ENCODE peak calls at places on chromosomes 6 and 20, in ten cellular contexts. One of them, this sample, is unnamed.

GRCh38 chr6:68778356-68779020 is 143.4 kb downstream of the ADGRB3 start:
- DNase-seq in RWPE1: peak
- DNase-seq in T-helper 1 cell: no peak
- DNase-seq in left cardiac atrium: no peak
- DNase-seq in stimulated activated CD4-positive, alpha-beta T cell treated with anti-CD3 and anti-CD28 coated beads, Interleukin-1b, Interleukin-23, amount 100 ng/mL, for 48 hours: no peak
- DNase-seq in B cell: no peak
- DNase-seq in anterior cingulate cortex: peak
- DNase-seq in pancreas: no peak
- DNase-seq in NT2/D1: peak
- DNase-seq in adipocyte: peak
- DNase-seq in this sample: peak

GRCh38 chr20:51926670-51927305 is 124.5 kb upstream of the SALL4 start:
- DNase-seq in T-helper 1 cell: no peak
- DNase-seq in adipocyte: no peak
- DNase-seq in left cardiac atrium: no peak
- DNase-seq in RWPE1: no peak
- DNase-seq in NT2/D1: no peak
- DNase-seq in anterior cingulate cortex: no peak
- DNase-seq in pancreas: no peak
- DNase-seq in stimulated activated CD4-positive, alpha-beta T cell treated with anti-CD3 and anti-CD28 coated beads, Interleukin-1b, Interleukin-23, amount 100 ng/mL, for 48 hours: no peak
- DNase-seq in B cell: no peak
- DNase-seq in this sample: no peak

GRCh38 chr20:49894073-49894470 is 21.3 kb downstream of the SPATA2 start:
- DNase-seq in RWPE1: no peak
- DNase-seq in T-helper 1 cell: no peak
- DNase-seq in stimulated activated CD4-positive, alpha-beta T cell treated with anti-CD3 and anti-CD28 coated beads, Interleukin-1b, Interleukin-23, amount 100 ng/mL, for 48 hours: peak
- DNase-seq in pancreas: no peak
- DNase-seq in NT2/D1: no peak
- DNase-seq in B cell: no peak
- DNase-seq in left cardiac atrium: no peak
- DNase-seq in anterior cingulate cortex: no peak
- DNase-seq in adipocyte: no peak
- DNase-seq in this sample: no peak

GRCh38 chr20:35702051-35702823 is 3.0 kb downstream of the ROMO1 start:
- DNase-seq in pancreas: no peak
- DNase-seq in stimulated activated CD4-positive, alpha-beta T cell treated with anti-CD3 and anti-CD28 coated beads, Interleukin-1b, Interleukin-23, amount 100 ng/mL, for 48 hours: no peak
- DNase-seq in adipocyte: no peak
- DNase-seq in B cell: no peak
- DNase-seq in T-helper 1 cell: no peak
- DNase-seq in left cardiac atrium: no peak
- DNase-seq in NT2/D1: no peak
- DNase-seq in anterior cingulate cortex: no peak
- DNase-seq in RWPE1: no peak
- DNase-seq in this sample: no peak

GRCh38 chr20:8361008-8361652 is 229.1 kb downstream of the PLCB1 start:
- DNase-seq in pancreas: no peak
- DNase-seq in adipocyte: peak
- DNase-seq in RWPE1: no peak
- DNase-seq in anterior cingulate cortex: no peak
- DNase-seq in stimulated activated CD4-positive, alpha-beta T cell treated with anti-CD3 and anti-CD28 coated beads, Interleukin-1b, Interleukin-23, amount 100 ng/mL, for 48 hours: peak
- DNase-seq in B cell: no peak
- DNase-seq in NT2/D1: no peak
- DNase-seq in T-helper 1 cell: no peak
- DNase-seq in left cardiac atrium: no peak
- DNase-seq in this sample: peak

GRCh38 chr6:106160189-106160588 is 74.1 kb downstream of the PRDM1 start:
- DNase-seq in T-helper 1 cell: no peak
- DNase-seq in NT2/D1: no peak
- DNase-seq in left cardiac atrium: no peak
- DNase-seq in RWPE1: no peak
- DNase-seq in anterior cingulate cortex: no peak
- DNase-seq in B cell: no peak
- DNase-seq in adipocyte: no peak
- DNase-seq in stimulated activated CD4-positive, alpha-beta T cell treated with anti-CD3 and anti-CD28 coated beads, Interleukin-1b, Interleukin-23, amount 100 ng/mL, for 48 hours: no peak
- DNase-seq in pancreas: no peak
- DNase-seq in this sample: no peak

GRCh38 chr6:36430351-36430750 is 12.3 kb downstream of the PXT1 start:
- DNase-seq in RWPE1: no peak
- DNase-seq in T-helper 1 cell: no peak
- DNase-seq in stimulated activated CD4-positive, alpha-beta T cell treated with anti-CD3 and anti-CD28 coated beads, Interleukin-1b, Interleukin-23, amount 100 ng/mL, for 48 hours: no peak
- DNase-seq in pancreas: no peak
- DNase-seq in anterior cingulate cortex: no peak
- DNase-seq in adipocyte: no peak
- DNase-seq in B cell: no peak
- DNase-seq in left cardiac atrium: no peak
- DNase-seq in NT2/D1: no peak
- DNase-seq in this sample: no peak

GRCh38 chr6:70997379-70997778 is 40.5 kb upstream of the B3GAT2 start:
- DNase-seq in pancreas: no peak
- DNase-seq in RWPE1: no peak
- DNase-seq in NT2/D1: no peak
- DNase-seq in T-helper 1 cell: no peak
- DNase-seq in stimulated activated CD4-positive, alpha-beta T cell treated with anti-CD3 and anti-CD28 coated beads, Interleukin-1b, Interleukin-23, amount 100 ng/mL, for 48 hours: no peak
- DNase-seq in adipocyte: no peak
- DNase-seq in anterior cingulate cortex: no peak
- DNase-seq in B cell: no peak
- DNase-seq in left cardiac atrium: no peak
- DNase-seq in this sample: no peak

GRCh38 chr6:113858067-113858604 is 991 bp downstream of the MARCKS start:
- DNase-seq in anterior cingulate cortex: peak
- DNase-seq in left cardiac atrium: peak
- DNase-seq in NT2/D1: no peak
- DNase-seq in adipocyte: peak
- DNase-seq in stimulated activated CD4-positive, alpha-beta T cell treated with anti-CD3 and anti-CD28 coated beads, Interleukin-1b, Interleukin-23, amount 100 ng/mL, for 48 hours: no peak
- DNase-seq in T-helper 1 cell: no peak
- DNase-seq in B cell: peak
- DNase-seq in pancreas: peak
- DNase-seq in RWPE1: peak
- DNase-seq in this sample: no peak

GRCh38 chr6:169723200-169723909 is 945 bp downstream of the PHF10 start:
- DNase-seq in anterior cingulate cortex: peak
- DNase-seq in left cardiac atrium: peak
- DNase-seq in adipocyte: peak
- DNase-seq in T-helper 1 cell: peak
- DNase-seq in pancreas: peak
- DNase-seq in NT2/D1: no peak
- DNase-seq in RWPE1: peak
- DNase-seq in B cell: peak
- DNase-seq in stimulated activated CD4-positive, alpha-beta T cell treated with anti-CD3 and anti-CD28 coated beads, Interleukin-1b, Interleukin-23, amount 100 ng/mL, for 48 hours: peak
- DNase-seq in this sample: no peak

GRCh38 chr6:37077459-37078296 is 72.2 kb downstream of the FGD2 start:
- DNase-seq in NT2/D1: no peak
- DNase-seq in adipocyte: peak
- DNase-seq in T-helper 1 cell: no peak
- DNase-seq in stimulated activated CD4-positive, alpha-beta T cell treated with anti-CD3 and anti-CD28 coated beads, Interleukin-1b, Interleukin-23, amount 100 ng/mL, for 48 hours: no peak
- DNase-seq in pancreas: no peak
- DNase-seq in anterior cingulate cortex: no peak
- DNase-seq in left cardiac atrium: peak
- DNase-seq in B cell: no peak
- DNase-seq in RWPE1: peak
- DNase-seq in this sample: peak

GRCh38 chr20:5039255-5039657 is 37.9 kb upstream of the SLC23A2 start:
- DNase-seq in NT2/D1: no peak
- DNase-seq in pancreas: no peak
- DNase-seq in adipocyte: no peak
- DNase-seq in B cell: no peak
- DNase-seq in left cardiac atrium: no peak
- DNase-seq in stimulated activated CD4-positive, alpha-beta T cell treated with anti-CD3 and anti-CD28 coated beads, Interleukin-1b, Interleukin-23, amount 100 ng/mL, for 48 hours: peak
- DNase-seq in RWPE1: no peak
- DNase-seq in anterior cingulate cortex: no peak
- DNase-seq in T-helper 1 cell: no peak
- DNase-seq in this sample: no peak

GRCh38 chr20:61817575-61817974 is 248.1 kb downstream of the TAF4 start:
- DNase-seq in NT2/D1: no peak
- DNase-seq in pancreas: no peak
- DNase-seq in anterior cingulate cortex: no peak
- DNase-seq in adipocyte: no peak
- DNase-seq in left cardiac atrium: no peak
- DNase-seq in RWPE1: no peak
- DNase-seq in stimulated activated CD4-positive, alpha-beta T cell treated with anti-CD3 and anti-CD28 coated beads, Interleukin-1b, Interleukin-23, amount 100 ng/mL, for 48 hours: no peak
- DNase-seq in T-helper 1 cell: no peak
- DNase-seq in B cell: no peak
- DNase-seq in this sample: no peak

GRCh38 chr20:47574616-47575401 is 73.1 kb downstream of the NCOA3 start:
- DNase-seq in pancreas: peak
- DNase-seq in anterior cingulate cortex: no peak
- DNase-seq in NT2/D1: no peak
- DNase-seq in left cardiac atrium: no peak
- DNase-seq in RWPE1: no peak
- DNase-seq in B cell: no peak
- DNase-seq in stimulated activated CD4-positive, alpha-beta T cell treated with anti-CD3 and anti-CD28 coated beads, Interleukin-1b, Interleukin-23, amount 100 ng/mL, for 48 hours: no peak
- DNase-seq in T-helper 1 cell: no peak
- DNase-seq in adipocyte: no peak
- DNase-seq in this sample: no peak

GRCh38 chr6:95768539-95768938 is 191.2 kb downstream of the MANEA start:
- DNase-seq in T-helper 1 cell: no peak
- DNase-seq in NT2/D1: no peak
- DNase-seq in left cardiac atrium: no peak
- DNase-seq in stimulated activated CD4-positive, alpha-beta T cell treated with anti-CD3 and anti-CD28 coated beads, Interleukin-1b, Interleukin-23, amount 100 ng/mL, for 48 hours: no peak
- DNase-seq in B cell: no peak
- DNase-seq in pancreas: no peak
- DNase-seq in anterior cingulate cortex: no peak
- DNase-seq in adipocyte: no peak
- DNase-seq in RWPE1: no peak
- DNase-seq in this sample: no peak

GRCh38 chr20:24949756-24950127 is 673 bp downstream of the CST7 start:
- DNase-seq in left cardiac atrium: no peak
- DNase-seq in stimulated activated CD4-positive, alpha-beta T cell treated with anti-CD3 and anti-CD28 coated beads, Interleukin-1b, Interleukin-23, amount 100 ng/mL, for 48 hours: no peak
- DNase-seq in B cell: no peak
- DNase-seq in adipocyte: no peak
- DNase-seq in RWPE1: no peak
- DNase-seq in anterior cingulate cortex: no peak
- DNase-seq in NT2/D1: no peak
- DNase-seq in T-helper 1 cell: no peak
- DNase-seq in pancreas: no peak
- DNase-seq in this sample: no peak

GRCh38 chr20:54606384-54606783 is 131.0 kb downstream of the DOK5 start:
- DNase-seq in T-helper 1 cell: no peak
- DNase-seq in B cell: no peak
- DNase-seq in NT2/D1: no peak
- DNase-seq in pancreas: no peak
- DNase-seq in left cardiac atrium: no peak
- DNase-seq in anterior cingulate cortex: no peak
- DNase-seq in adipocyte: peak
- DNase-seq in stimulated activated CD4-positive, alpha-beta T cell treated with anti-CD3 and anti-CD28 coated beads, Interleukin-1b, Interleukin-23, amount 100 ng/mL, for 48 hours: no peak
- DNase-seq in RWPE1: no peak
- DNase-seq in this sample: no peak

GRCh38 chr6:22392711-22393110 is 95.9 kb upstream of the PRL start:
- DNase-seq in left cardiac atrium: no peak
- DNase-seq in pancreas: no peak
- DNase-seq in T-helper 1 cell: no peak
- DNase-seq in adipocyte: no peak
- DNase-seq in anterior cingulate cortex: no peak
- DNase-seq in stimulated activated CD4-positive, alpha-beta T cell treated with anti-CD3 and anti-CD28 coated beads, Interleukin-1b, Interleukin-23, amount 100 ng/mL, for 48 hours: no peak
- DNase-seq in NT2/D1: no peak
- DNase-seq in B cell: no peak
- DNase-seq in RWPE1: no peak
- DNase-seq in this sample: peak

GRCh38 chr20:58389324-58389967 is 417 bp downstream of the VAPB start:
- DNase-seq in left cardiac atrium: no peak
- DNase-seq in T-helper 1 cell: no peak
- DNase-seq in pancreas: peak
- DNase-seq in RWPE1: peak
- DNase-seq in anterior cingulate cortex: peak
- DNase-seq in stimulated activated CD4-positive, alpha-beta T cell treated with anti-CD3 and anti-CD28 coated beads, Interleukin-1b, Interleukin-23, amount 100 ng/mL, for 48 hours: peak
- DNase-seq in adipocyte: peak
- DNase-seq in NT2/D1: no peak
- DNase-seq in B cell: peak
- DNase-seq in this sample: no peak

GRCh38 chr6:47241742-47242482 is 67.8 kb downstream of the TNFRSF21 start:
- DNase-seq in adipocyte: no peak
- DNase-seq in pancreas: no peak
- DNase-seq in T-helper 1 cell: no peak
- DNase-seq in NT2/D1: no peak
- DNase-seq in B cell: no peak
- DNase-seq in RWPE1: no peak
- DNase-seq in anterior cingulate cortex: no peak
- DNase-seq in stimulated activated CD4-positive, alpha-beta T cell treated with anti-CD3 and anti-CD28 coated beads, Interleukin-1b, Interleukin-23, amount 100 ng/mL, for 48 hours: no peak
- DNase-seq in left cardiac atrium: no peak
- DNase-seq in this sample: no peak

This sample was measured in skeletal muscle cell.